ENCODE peak calls at places on chromosomes 7 and 10, in nine cellular contexts. H is ovary, B is sigmoid colon, W is breast epithelium, M is Peyer's patch, K is stomach, Z is body of pancreas, S is heart left ventricle, X is HCT116. O is an unnamed sample.

GRCh38 chr10:122213766-122214165 is 57.3 kb upstream of the BTBD16 start:
- DNase-seq in H (no peak), B (no peak), W (no peak), M (no peak), K (no peak), Z (no peak), S (no peak), X (no peak), O (no peak)

GRCh38 chr10:132377326-132377725 is 19.7 kb upstream of the PWWP2B start:
- DNase-seq in H (no peak), B (peak; percentile 5), W (no peak), M (peak; percentile 36), K (no peak), Z (no peak), S (no peak), X (no peak), O (no peak)

GRCh38 chr10:70956029-70956759 is 67.8 kb upstream of the PCBD1 start:
- DNase-seq in H (no peak), B (no peak), W (no peak), M (no peak), K (no peak), Z (no peak), S (no peak), X (no peak), O (no peak)

GRCh38 chr7:150450491-150450992 is at the start of gene GIMAP8:
- DNase-seq in H (no peak), B (peak; percentile 80), W (no peak), M (peak; percentile 73), K (peak; percentile 42), Z (no peak), S (peak; percentile 86), X (no peak), O (peak; percentile 32)

GRCh38 chr10:20105236-20105635 is 289.0 kb downstream of the PLXDC2 start:
- DNase-seq in H (no peak), B (no peak), W (no peak), M (no peak), K (no peak), Z (no peak), S (no peak), X (no peak), O (no peak)

GRCh38 chr10:43873717-43874116 is 225.0 kb upstream of the ZNF32 start:
- DNase-seq in H (no peak), B (no peak), W (peak; percentile 27), M (no peak), K (no peak), Z (no peak), S (no peak), X (no peak), O (no peak)

GRCh38 chr7:106862317-106863183 is 2.5 kb upstream of the PIK3CG start:
- DNase-seq in H (no peak), B (no peak), W (no peak), M (no peak), K (no peak), Z (no peak), S (no peak), X (no peak), O (no peak)

GRCh38 chr10:28841625-28842024 is 164.3 kb downstream of the BAMBI start:
- DNase-seq in H (no peak), B (no peak), W (no peak), M (no peak), K (no peak), Z (no peak), S (no peak), X (no peak), O (no peak)

GRCh38 chr7:36906448-36906847 is 182.2 kb upstream of the AOAH start:
- DNase-seq in H (no peak), B (no peak), W (no peak), M (no peak), K (no peak), Z (no peak), S (no peak), X (no peak), O (no peak)

GRCh38 chr7:70043139-70043538 is 444.9 kb downstream of the AUTS2 start:
- DNase-seq in H (no peak), B (no peak), W (no peak), M (no peak), K (no peak), Z (no peak), S (no peak), X (no peak), O (no peak)

GRCh38 chr7:12573885-12574284 is 3.4 kb downstream of the SCIN start:
- DNase-seq in H (no peak), B (no peak), W (no peak), M (no peak), K (no peak), Z (no peak), S (no peak), X (no peak), O (no peak)

GRCh38 chr10:21309427-21309826 is 216.1 kb downstream of the SKIDA1 start:
- DNase-seq in H (no peak), B (no peak), W (no peak), M (no peak), K (no peak), Z (no peak), S (no peak), X (no peak), O (no peak)

GRCh38 chr7:113915991-113916390 is 2.8 kb downstream of the PPP1R3A start:
- DNase-seq in H (no peak), B (no peak), W (no peak), M (no peak), K (no peak), Z (no peak), S (no peak), X (no peak), O (no peak)

GRCh38 chr7:44185729-44186128 is 3.5 kb downstream of the GCK start:
- DNase-seq in H (no peak), B (no peak), W (no peak), M (no peak), K (no peak), Z (no peak), S (no peak), X (no peak), O (no peak)

GRCh38 chr10:132628966-132629900 is 91.6 kb downstream of the INPP5A start:
- DNase-seq in H (no peak), B (peak; percentile 81), W (no peak), M (peak; percentile 41), K (no peak), Z (no peak), S (no peak), X (no peak), O (no peak)

GRCh38 chr7:118755067-118755625 is 530.6 kb downstream of the ANKRD7 start:
- DNase-seq in H (no peak), B (no peak), W (no peak), M (no peak), K (no peak), Z (no peak), S (no peak), X (no peak), O (no peak)
- H3K27me3 ChIP-seq in H (no peaks in the 10 kb centered on the region), B (no peaks in the 10 kb centered on the region), W (no peaks in the 10 kb centered on the region), M (no peaks in the 10 kb centered on the region), K (no peaks in the 10 kb centered on the region), Z (no peaks in the 10 kb centered on the region), S (no peaks in the 10 kb centered on the region), X (no peaks in the 10 kb centered on the region), O (no peaks in the 10 kb centered on the region)

DNA sequence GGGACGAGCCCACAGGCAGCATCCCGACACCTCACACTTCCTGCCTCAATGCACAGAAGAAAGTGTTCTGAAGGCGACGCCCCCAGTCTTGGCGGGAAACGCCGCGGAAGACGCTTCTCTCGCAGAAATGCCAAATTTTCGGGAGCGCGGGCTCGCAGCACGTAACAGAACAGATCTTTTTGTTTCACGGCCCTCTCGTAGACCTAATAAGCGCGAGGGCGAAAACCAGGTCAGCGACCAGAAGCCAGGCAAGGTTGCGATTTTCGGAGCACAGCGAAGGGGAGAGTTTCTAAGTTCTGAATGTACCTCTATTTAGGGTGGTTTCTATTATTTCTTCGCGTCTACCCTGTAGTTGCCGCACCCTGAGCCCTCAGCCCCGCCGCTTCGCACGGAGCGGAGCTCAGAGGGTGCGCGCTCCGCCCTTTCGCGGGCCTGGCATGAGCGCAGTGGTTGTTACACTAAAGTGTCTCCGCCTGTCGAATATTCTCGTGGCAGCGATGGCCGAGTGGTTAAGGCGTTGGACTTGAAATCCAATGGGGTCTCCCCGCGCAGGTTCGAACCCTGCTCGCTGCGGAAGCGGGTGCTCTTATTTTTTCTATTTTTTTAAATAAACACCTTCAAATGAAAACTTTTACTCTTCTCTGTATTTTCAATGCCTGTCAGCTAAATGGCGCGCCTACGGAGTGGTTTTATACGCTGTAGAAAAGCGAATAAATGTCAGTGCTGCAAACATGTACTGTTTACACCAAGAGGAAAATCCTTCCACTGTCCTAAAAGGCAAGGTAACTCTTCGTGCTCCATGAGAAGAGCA is 68.2 kb upstream of the CTNNA3 start:
- DNase-seq in H (peak; percentile 95), B (peak; percentile 97), W (peak; percentile 97), M (peak; percentile 98), K (peak; percentile 96), Z (peak; percentile 97), S (peak; percentile 93), X (peak; percentile 90), O (peak; percentile 92)
- TF ChIP-seq POLR2A in H (no peak), B (no peak), W (no peak), M (peak; percentile 21), K (no peak), Z (peak; percentile 47), S (no peak), X (no peak), O (peak; percentile 25)

DNA sequence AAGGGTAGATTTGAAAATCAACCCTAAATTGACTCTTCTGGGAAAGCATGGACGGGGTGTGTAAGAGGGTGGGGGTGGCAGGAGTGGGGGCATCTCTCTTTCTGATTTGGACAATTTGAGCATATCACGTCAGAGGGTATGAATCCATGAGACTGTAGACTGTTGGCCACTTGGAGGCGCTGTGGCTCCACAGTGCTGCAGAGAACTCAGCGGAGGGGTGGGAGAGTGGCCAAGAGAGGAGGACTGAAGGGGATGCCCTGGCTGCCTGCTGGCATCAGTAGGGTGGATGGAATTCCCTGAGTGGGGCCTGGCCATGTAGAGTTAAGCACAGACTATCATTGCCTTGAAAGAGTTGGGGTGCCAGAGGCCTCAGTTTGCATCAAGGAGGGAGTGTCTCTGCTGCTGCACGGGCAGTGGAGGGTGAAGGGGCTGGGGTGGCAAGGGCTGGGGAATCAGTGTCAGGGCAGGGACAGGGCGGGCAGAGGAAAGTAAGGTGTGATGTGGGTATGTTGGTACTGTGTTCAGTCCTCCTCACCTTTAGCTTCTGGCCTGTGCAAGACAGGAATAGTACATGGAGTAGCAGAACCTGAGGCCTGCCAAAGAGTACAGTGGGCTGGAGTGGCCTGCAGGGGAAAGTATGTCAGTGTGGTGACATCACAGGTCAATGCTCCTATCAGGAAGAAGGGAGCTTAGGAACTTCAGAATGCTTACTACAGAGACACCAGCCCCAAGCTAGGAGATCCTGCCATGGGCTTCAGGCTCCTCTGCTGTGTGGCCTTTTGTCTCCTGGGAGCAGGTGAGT is 133.5 kb upstream of the PRSS58 start:
- DNase-seq in H (no peak), B (no peak), W (no peak), M (peak; percentile 49), K (no peak), Z (no peak), S (no peak), X (peak; percentile 23), O (peak; percentile 15)
- H3K4me1 ChIP-seq in H (no peaks in the 10 kb centered on the region), B (no peaks in the 10 kb centered on the region), W (no peaks in the 10 kb centered on the region), M (no peaks in the 10 kb centered on the region), K (no peaks in the 10 kb centered on the region), Z (no peaks in the 10 kb centered on the region), S (peaks cover 1% of the 10 kb centered on the region), X (no peaks in the 10 kb centered on the region), O (no peaks in the 10 kb centered on the region)

DNA sequence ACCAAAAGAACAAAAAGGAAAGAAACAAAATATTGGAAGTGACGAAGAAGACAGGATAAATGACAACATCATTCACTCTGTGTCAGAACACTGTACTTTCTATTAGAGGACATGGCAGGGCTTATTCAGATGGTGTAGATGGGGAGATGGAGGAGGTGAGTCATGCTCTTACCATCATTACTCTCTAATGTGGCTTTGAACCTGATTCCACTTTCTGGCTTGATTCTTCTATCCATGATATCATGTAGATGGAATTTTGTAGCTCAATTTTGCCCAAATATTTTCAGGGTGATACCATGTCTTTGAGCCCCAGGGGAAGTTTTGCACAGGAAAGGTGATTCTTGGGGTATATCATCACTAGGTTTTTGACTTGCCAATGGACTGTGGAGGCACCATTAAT is 91.7 kb downstream of the CFAP58 start:
- DNase-seq in H (no peak), B (no peak), W (no peak), M (no peak), K (no peak), Z (no peak), S (no peak), X (no peak), O (no peak)
- H3K27me3 ChIP-seq in H (no peaks in the 10 kb centered on the region), B (no peaks in the 10 kb centered on the region), W (no peaks in the 10 kb centered on the region), M (no peaks in the 10 kb centered on the region), K (no peaks in the 10 kb centered on the region), Z (no peaks in the 10 kb centered on the region), S (no peaks in the 10 kb centered on the region), X (peaks cover 68% of the 10 kb centered on the region), O (no peaks in the 10 kb centered on the region)

O was measured in thyroid gland.